ENCODE peak calls at places on chromosomes 13 and 19, in ten cellular contexts. H, K, O, G, S, C, Z, B, J and M are unnamed samples.

GRCh38 chr19:3450796-3451411 is 29.4 kb downstream of the SMIM24 start:
- DNase-seq in H (no peak), K (peak; percentile 98), O (peak; percentile 26), G (no peak), S (peak; percentile 96), C (peak; percentile 98), Z (peak; percentile 91), B (no peak), J (peak; percentile 87), M (no peak)

GRCh38 chr19:2686347-2686746 is 16.1 kb downstream of the GNG7 start:
- DNase-seq in H (no peak), K (no peak), O (no peak), G (no peak), S (no peak), C (no peak), Z (no peak), B (no peak), J (no peak), M (no peak)

GRCh38 chr19:14354445-14354844 is 26.8 kb upstream of the ADGRE5 start:
- DNase-seq in H (no peak), K (no peak), O (no peak), G (no peak), S (no peak), C (no peak), Z (no peak), B (no peak), J (no peak), M (no peak)

GRCh38 chr13:114063545-114064515 is 68.6 kb downstream of the RASA3 start:
- DNase-seq in H (no peak), K (no peak), O (no peak), G (no peak), S (peak; percentile 51), C (peak; percentile 56), Z (peak; percentile 42), B (no peak), J (peak; percentile 79), M (no peak)

GRCh38 chr13:34257980-34258379 is 440.0 kb downstream of the RFC3 start:
- DNase-seq in H (no peak), K (no peak), O (peak; percentile 27), G (no peak), S (no peak), C (no peak), Z (no peak), B (no peak), J (no peak), M (no peak)

GRCh38 chr13:23289917-23290357 is 109.2 kb downstream of the SGCG start:
- DNase-seq in H (no peak), K (peak; percentile 19), O (no peak), G (no peak), S (no peak), C (peak; percentile 30), Z (peak; percentile 43), B (no peak), J (peak; percentile 59), M (no peak)

GRCh38 chr19:11964858-11965645 is at the start of gene ZNF763:
- DNase-seq in H (peak; percentile 84), K (no peak), O (no peak), G (peak; percentile 85), S (peak; percentile 51), C (no peak), Z (peak; percentile 93), B (peak; percentile 94), J (peak; percentile 95), M (peak; percentile 84)

GRCh38 chr19:56091066-56091490 is 30.0 kb downstream of the ZNF787 start:
- DNase-seq in H (no peak), K (no peak), O (no peak), G (no peak), S (no peak), C (peak; percentile 86), Z (peak; percentile 57), B (no peak), J (peak; percentile 12), M (no peak)

GRCh38 chr19:5090780-5091575 is 122.1 kb downstream of the KDM4B start:
- DNase-seq in H (no peak), K (no peak), O (no peak), G (no peak), S (no peak), C (no peak), Z (peak; percentile 64), B (peak; percentile 35), J (peak; percentile 78), M (no peak)

GRCh38 chr19:51377422-51377821 is 5.0 kb upstream of the NKG7 start:
- DNase-seq in H (no peak), K (no peak), O (no peak), G (no peak), S (no peak), C (no peak), Z (no peak), B (no peak), J (no peak), M (no peak)

GRCh38 chr13:110885966-110886365 is 28.9 kb downstream of the ANKRD10 start:
- DNase-seq in H (no peak), K (no peak), O (no peak), G (no peak), S (no peak), C (no peak), Z (no peak), B (no peak), J (no peak), M (no peak)

GRCh38 chr13:99737456-99737855 is 234.1 kb downstream of the ZIC5 start:
- DNase-seq in H (no peak), K (no peak), O (no peak), G (no peak), S (no peak), C (no peak), Z (no peak), B (no peak), J (no peak), M (no peak)

GRCh38 chr19:47726467-47726866 is 13.2 kb downstream of the EHD2 start:
- DNase-seq in H (no peak), K (no peak), O (no peak), G (no peak), S (no peak), C (no peak), Z (no peak), B (no peak), J (no peak), M (no peak)

GRCh38 chr13:28568286-28568685 is 73.4 kb upstream of the FLT1 start:
- DNase-seq in H (no peak), K (no peak), O (no peak), G (no peak), S (no peak), C (no peak), Z (peak; percentile 11), B (no peak), J (peak; percentile 76), M (no peak)

GRCh38 chr13:102707465-102707864 is 12.6 kb upstream of the METTL21C start:
- DNase-seq in H (no peak), K (peak; percentile 90), O (no peak), G (no peak), S (peak; percentile 88), C (peak; percentile 80), Z (peak; percentile 80), B (no peak), J (no peak), M (no peak)

GRCh38 chr19:17468302-17469091 is 1.8 kb upstream of the SLC27A1 start:
- DNase-seq in H (no peak), K (no peak), O (no peak), G (no peak), S (no peak), C (no peak), Z (peak; percentile 47), B (no peak), J (peak; percentile 78), M (no peak)

GRCh38 chr19:15210323-15210774 is 9.6 kb upstream of the NOTCH3 start:
- DNase-seq in H (no peak), K (peak; percentile 28), O (peak; percentile 52), G (no peak), S (no peak), C (peak; percentile 96), Z (peak; percentile 76), B (no peak), J (peak; percentile 61), M (no peak)

GRCh38 chr13:34223984-34224383 is 406.0 kb downstream of the RFC3 start:
- DNase-seq in H (no peak), K (no peak), O (no peak), G (no peak), S (no peak), C (no peak), Z (no peak), B (no peak), J (no peak), M (no peak)

GRCh38 chr13:51541037-51541436 is 43.2 kb upstream of the WDFY2 start:
- DNase-seq in H (no peak), K (no peak), O (no peak), G (no peak), S (no peak), C (no peak), Z (no peak), B (no peak), J (no peak), M (no peak)

GRCh38 chr13:113122571-113123225 is at the start of gene F10:
- DNase-seq in H (no peak), K (no peak), O (no peak), G (peak; percentile 23), S (peak; percentile 68), C (no peak), Z (peak; percentile 97), B (peak; percentile 54), J (peak; percentile 76), M (peak; percentile 48)

GRCh38 chr19:35040826-35041547 is 534 bp upstream of the HPN start:
- DNase-seq in H (no peak), K (no peak), O (no peak), G (no peak), S (no peak), C (no peak), Z (no peak), B (peak; percentile 73), J (peak; percentile 96), M (peak; percentile 48)

GRCh38 chr19:57934820-57935665 is at the start of gene ZNF418:
- DNase-seq in H (peak; percentile 3), K (peak; percentile 26), O (no peak), G (no peak), S (peak; percentile 39), C (no peak), Z (peak; percentile 82), B (peak; percentile 56), J (peak; percentile 57), M (peak; percentile 21)

GRCh38 chr13:74771964-74772363 is 637.8 kb upstream of the KLF12 start:
- DNase-seq in H (no peak), K (peak; percentile 61), O (no peak), G (no peak), S (no peak), C (peak; percentile 69), Z (peak; percentile 73), B (no peak), J (no peak), M (no peak)

GRCh38 chr13:84645196-84646071 is 763.2 kb upstream of the SLITRK1 start:
- DNase-seq in H (no peak), K (peak; percentile 87), O (no peak), G (no peak), S (peak; percentile 34), C (peak; percentile 11), Z (no peak), B (no peak), J (no peak), M (no peak)